ENCODE peak calls at places on chromosomes 2 and 18, in seven cellular contexts. Q is uterus; W is astrocyte; O is left lung; A is nephron progenitor cell; S is CD8-positive, alpha-beta T cell; T is astrocyte of the spinal cord. C is an unnamed sample.

GRCh38 chr2:112189001-112189556 is 50.9 kb downstream of the FBLN7 start:
- DNase-seq in Q (no peak), O (no peak), W (no peak), A (no peak), S (no peak), T (no peak), C (no peak)

GRCh38 chr18:32301976-32302743 is 112.3 kb downstream of the MEP1B start:
- DNase-seq in A (no peak), Q (no peak), S (no peak), O (no peak), W (peak; percentile 93), T (peak; percentile 85), C (no peak)

GRCh38 chr2:85695691-85696668 is 1.8 kb downstream of the GNLY start:
- DNase-seq in W (no peak), A (no peak), O (no peak), S (no peak), T (no peak), Q (no peak), C (no peak)

GRCh38 chr2:204505946-204506345 is 39.3 kb upstream of the PARD3B start:
- DNase-seq in S (no peak), O (no peak), W (peak; percentile 85), A (no peak), T (peak; percentile 65), Q (no peak), C (no peak)

GRCh38 chr2:28326873-28327495 is 65.7 kb upstream of the FOSL2 start:
- DNase-seq in A (no peak), Q (peak; percentile 64), T (no peak), W (no peak), O (no peak), S (no peak), C (no peak)

GRCh38 chr2:121505005-121505404 is 25.7 kb upstream of the RNU4ATAC start:
- DNase-seq in Q (no peak), T (peak; percentile 95), O (no peak), W (peak; percentile 99), A (no peak), S (no peak), C (no peak)

GRCh38 chr18:24369420-24369819 is 28.2 kb downstream of the OSBPL1A start:
- DNase-seq in Q (no peak), A (no peak), S (no peak), T (peak; percentile 61), O (no peak), W (peak; percentile 42), C (no peak)

GRCh38 chr2:112021781-112022231 is 33.3 kb upstream of the TMEM87B start:
- DNase-seq in A (no peak), O (no peak), Q (no peak), T (peak; percentile 17), S (no peak), W (peak; percentile 70), C (no peak)

GRCh38 chr2:41925009-41925408 is 122.8 kb upstream of the PKDCC start:
- DNase-seq in A (no peak), T (no peak), Q (no peak), S (no peak), W (no peak), O (no peak), C (no peak)

GRCh38 chr18:6648581-6648980 is 80.9 kb upstream of the ARHGAP28 start:
- DNase-seq in T (no peak), W (no peak), S (no peak), O (no peak), Q (no peak), A (no peak), C (no peak)

GRCh38 chr2:30686000-30686399 is 121.2 kb downstream of the CAPN13 start:
- DNase-seq in T (no peak), A (peak; percentile 30), W (no peak), Q (no peak), O (no peak), S (no peak), C (no peak)

GRCh38 chr2:8527031-8527430 is 154.8 kb upstream of the ID2 start:
- DNase-seq in Q (no peak), A (no peak), T (no peak), O (no peak), W (no peak), S (no peak), C (no peak)

GRCh38 chr2:8525236-8525581 is 156.6 kb upstream of the ID2 start:
- DNase-seq in W (no peak), A (no peak), T (no peak), O (no peak), S (no peak), Q (no peak), C (no peak)

GRCh38 chr2:8526403-8526696 is 155.5 kb upstream of the ID2 start:
- DNase-seq in S (no peak), W (no peak), O (no peak), T (no peak), Q (no peak), A (no peak), C (no peak)

GRCh38 chr2:8524823-8525222 is 157.0 kb upstream of the ID2 start:
- DNase-seq in Q (no peak), S (no peak), T (no peak), O (no peak), W (no peak), A (no peak), C (no peak)

GRCh38 chr2:8525582-8526402 is 156.1 kb upstream of the ID2 start:
- DNase-seq in S (no peak), W (peak; percentile 48), Q (peak; percentile 32), A (peak; percentile 44), T (peak; percentile 31), O (peak; percentile 93), C (peak; percentile 33)
- TF ChIP-seq CTCF in S (no peak), W (no peak), Q (no peak), A (no peak), T (no peak), O (no peak), C (peak; percentile 32)

GRCh38 chr2:240887631-240888030 is 8.3 kb downstream of the MAB21L4 start:
- DNase-seq in Q (no peak), W (no peak), A (no peak), T (no peak), O (no peak), S (no peak), C (no peak)

GRCh38 chr2:240888890-240889573 is 6.9 kb downstream of the MAB21L4 start:
- DNase-seq in S (no peak), T (no peak), O (peak; percentile 62), Q (no peak), W (no peak), A (no peak), C (no peak)

GRCh38 chr2:240889601-240890560 is 6.1 kb downstream of the MAB21L4 start:
- DNase-seq in W (no peak), S (no peak), T (no peak), A (no peak), Q (no peak), O (peak; percentile 78), C (no peak)

GRCh38 chr2:240886678-240887574 is 9.0 kb downstream of the MAB21L4 start:
- DNase-seq in O (no peak), T (no peak), A (no peak), W (no peak), S (no peak), Q (no peak), C (no peak)

DNA sequence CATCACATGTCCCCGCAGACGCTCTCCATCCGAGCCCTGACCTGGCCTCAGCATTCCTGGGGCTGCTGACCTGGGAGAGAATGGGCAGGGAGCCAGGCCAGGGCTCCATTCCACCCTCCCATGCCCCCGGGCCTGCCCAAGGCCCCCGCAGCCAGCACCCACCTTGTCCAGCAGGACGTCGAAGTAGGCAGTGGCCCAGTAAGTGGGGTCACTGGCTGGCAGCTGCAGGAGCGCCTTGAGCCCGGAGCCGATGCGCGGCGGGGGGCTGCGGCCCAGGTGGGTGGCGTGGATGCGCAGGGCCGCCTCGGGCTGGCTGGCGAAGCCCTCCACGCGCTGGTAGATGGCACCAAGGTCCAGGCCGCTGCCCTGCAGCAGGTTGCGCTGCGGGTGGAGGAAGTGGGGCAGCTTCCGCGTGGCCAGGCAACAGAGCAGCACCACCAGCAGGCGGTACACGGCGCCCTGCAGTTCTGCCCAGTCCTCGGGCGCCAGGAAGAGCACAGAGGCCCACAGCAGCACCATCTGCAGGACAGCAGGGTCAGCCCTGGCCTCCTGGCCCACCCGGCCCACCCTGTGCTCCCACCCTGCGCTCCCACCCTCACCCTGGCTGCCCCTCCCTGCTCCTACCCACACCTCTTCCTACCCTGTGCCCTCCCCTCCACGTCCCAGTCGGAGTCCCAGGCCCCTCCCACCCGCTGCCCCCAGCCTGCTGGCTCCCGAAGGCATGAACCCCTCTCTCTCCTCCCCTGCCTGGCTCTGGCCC is 7.6 kb downstream of the MAB21L4 start:
- DNase-seq in T (no peak), W (no peak), Q (no peak), O (peak; percentile 70), S (no peak), A (no peak), C (no peak)
- TF ChIP-seq CTCF in T (no peak), W (no peak), Q (no peak), O (no peak), S (no peak), A (no peak), C (no peak)

GRCh38 chr18:36692909-36693308 is 135.9 kb downstream of the TPGS2 start:
- DNase-seq in T (no peak), A (no peak), Q (no peak), O (no peak), W (peak; percentile 80), S (no peak), C (no peak)

GRCh38 chr18:36693931-36694661 is 134.7 kb downstream of the TPGS2 start:
- DNase-seq in W (no peak), O (no peak), Q (no peak), S (no peak), A (no peak), T (peak; percentile 33), C (no peak)

GRCh38 chr18:36692331-36692730 is 136.5 kb downstream of the TPGS2 start:
- DNase-seq in W (peak; percentile 94), T (peak; percentile 68), Q (no peak), S (no peak), A (no peak), O (no peak), C (no peak)

GRCh38 chr18:36685580-36685979 is 143.2 kb downstream of the TPGS2 start:
- DNase-seq in Q (no peak), A (no peak), O (no peak), T (no peak), S (no peak), W (no peak), C (no peak)

GRCh38 chr18:36688020-36688965 is 140.5 kb downstream of the TPGS2 start:
- DNase-seq in A (peak; percentile 78), S (peak; percentile 9), Q (peak; percentile 52), O (no peak), T (peak; percentile 77), W (no peak), C (peak; percentile 64)
- TF ChIP-seq CTCF in A (peak; percentile 86), S (peak; percentile 69), Q (peak; percentile 71), O (peak; percentile 74), T (peak; percentile 98), W (peak; percentile 98), C (peak; percentile 88)

GRCh38 chr2:29326926-29327325 is 211.7 kb downstream of the CLIP4 start:
- DNase-seq in T (peak; percentile 67), A (no peak), Q (no peak), O (no peak), W (peak; percentile 82), S (no peak), C (no peak)

GRCh38 chr2:29334723-29335122 is 219.5 kb downstream of the CLIP4 start:
- DNase-seq in W (no peak), T (no peak), O (no peak), A (no peak), Q (no peak), S (no peak), C (no peak)

GRCh38 chr2:29332540-29332939 is 217.3 kb downstream of the CLIP4 start:
- DNase-seq in A (no peak), S (no peak), Q (no peak), W (no peak), T (no peak), O (no peak), C (no peak)

GRCh38 chr2:29325544-29325943 is 210.3 kb downstream of the CLIP4 start:
- DNase-seq in W (peak; percentile 8), S (no peak), Q (no peak), T (no peak), O (no peak), A (no peak), C (no peak)

GRCh38 chr2:29329899-29330298 is 214.7 kb downstream of the CLIP4 start:
- DNase-seq in W (no peak), S (no peak), A (no peak), O (no peak), Q (no peak), T (no peak), C (no peak)
- TF ChIP-seq CTCF in W (peak; percentile 12), S (no peak), A (no peak), O (no peak), Q (no peak), T (no peak), C (peak; percentile 19)